ENCODE peak calls at places on chromosomes 11 and 22, in four cellular contexts. P is naive thymus-derived CD4-positive, alpha-beta T cell; Q is cardiac fibroblast; I is occipital lobe. W is an unnamed sample.

GRCh38 chr22:21990449-21991308 is 8.1 kb upstream of the TOP3B start:
- DNase-seq in I (no peak), P (no peak), Q (no peak), W (no peak)

GRCh38 chr11:113876074-113876797 is 864 bp upstream of the USP28 start:
- DNase-seq in P (no peak), Q (no peak), I (no peak), W (no peak)

GRCh38 chr11:73579641-73580434 is 18.1 kb downstream of the FAM168A start:
- DNase-seq in I (no peak), Q (peak), P (no peak), W (peak)

GRCh38 chr22:36360871-36361383 is 26.8 kb downstream of the MYH9 start:
- DNase-seq in P (no peak), I (no peak), Q (peak), W (peak)

GRCh38 chr22:40147388-40148176 is 30.1 kb upstream of the TNRC6B start:
- DNase-seq in P (no peak), Q (no peak), I (no peak), W (no peak)

GRCh38 chr11:1983601-1983961 is 14.1 kb downstream of the H19 start:
- DNase-seq in Q (no peak), I (no peak), P (no peak), W (no peak)

GRCh38 chr22:17707526-17707925 is 66.7 kb downstream of the BID start:
- DNase-seq in P (no peak), I (no peak), Q (peak), W (peak)

GRCh38 chr22:19936513-19936912 is 5.1 kb upstream of the COMT start:
- DNase-seq in Q (no peak), I (no peak), P (no peak), W (no peak)

GRCh38 chr11:64742940-64743590 is 877 bp downstream of the RASGRP2 start:
- DNase-seq in I (peak), P (peak), Q (peak), W (peak)

GRCh38 chr11:62044639-62045121 is 77.2 kb upstream of the FTH1 start:
- DNase-seq in P (no peak), Q (no peak), I (no peak), W (no peak)

GRCh38 chr22:45402466-45402865 is 10.9 kb downstream of the SMC1B start:
- DNase-seq in Q (no peak), P (no peak), I (no peak), W (no peak)

GRCh38 chr11:128375941-128376340 is 211.4 kb downstream of the ETS1 start:
- DNase-seq in P (no peak), I (no peak), Q (peak), W (no peak)

GRCh38 chr11:67664696-67665536 is 9.5 kb downstream of the ALDH3B2 start:
- DNase-seq in Q (no peak), I (no peak), P (no peak), W (no peak)

GRCh38 chr11:102061276-102061675 is 14.0 kb downstream of the CFAP300 start:
- DNase-seq in P (no peak), I (no peak), Q (peak), W (peak)

GRCh38 chr11:68164437-68164836 is 43.2 kb upstream of the CHKA start:
- DNase-seq in I (no peak), Q (no peak), P (no peak), W (peak)

GRCh38 chr22:45154383-45154782 is 9.3 kb upstream of the NUP50 start:
- DNase-seq in I (no peak), Q (peak), P (no peak), W (peak)

GRCh38 chr11:125457814-125458343 is 38.2 kb downstream of the FEZ1 start:
- DNase-seq in Q (peak), I (peak), P (no peak), W (peak)

GRCh38 chr22:36871669-36872081 is 10.9 kb downstream of the NCF4 start:
- DNase-seq in I (no peak), Q (no peak), P (no peak), W (no peak)

GRCh38 chr11:69320756-69321741 is 27.1 kb downstream of the MYEOV start:
- DNase-seq in I (no peak), P (no peak), Q (no peak), W (no peak)

GRCh38 chr22:16962501-16962900 is 45.5 kb downstream of the GAB4 start:
- DNase-seq in I (no peak), P (no peak), Q (no peak), W (no peak)

GRCh38 chr11:74347381-74347780 is 35.9 kb upstream of the P4HA3 start:
- DNase-seq in P (no peak), Q (peak), I (no peak), W (peak)

GRCh38 chr11:2204361-2205213 is 33.0 kb upstream of the TH start:
- DNase-seq in I (no peak), Q (no peak), P (peak), W (no peak)

GRCh38 chr22:29635734-29636357 is 32.4 kb downstream of the NF2 start:
- DNase-seq in P (no peak), I (no peak), Q (peak), W (peak)

GRCh38 chr11:16605440-16605970 is 132.9 kb upstream of the C11orf58 start:
- DNase-seq in Q (peak), P (no peak), I (no peak), W (no peak)

GRCh38 chr11:3853935-3854659 is 1.4 kb upstream of the STIM1 start:
- DNase-seq in Q (no peak), I (no peak), P (peak), W (no peak)

GRCh38 chr11:68282861-68283230 is 11.1 kb upstream of the C11orf24 start:
- DNase-seq in Q (no peak), P (no peak), I (no peak), W (no peak)

GRCh38 chr11:86676533-86677154 is 4.2 kb upstream of the ME3 start:
- DNase-seq in Q (no peak), P (no peak), I (no peak), W (no peak)